ENCODE peak calls at places on chromosomes 6 and 20, in ten cellular contexts. One of them, this sample, is unnamed.
A peak's percentile ranks its signal among the peaks of the same experiment; 100 is the strongest.

GRCh38 chr6:43803783-43804549 is 34.0 kb downstream of the VEGFA start:
- DNase-seq in GM12865: no peak
- DNase-seq in astrocyte: peak; percentile 8
- DNase-seq in SK-N-SH: no peak
- DNase-seq in lower lobe of right lung: no peak
- DNase-seq in breast epithelium: no peak
- DNase-seq in CD8-positive, alpha-beta T cell: no peak
- DNase-seq in WERI-Rb-1: no peak
- DNase-seq in heart right ventricle: no peak
- DNase-seq in Peyer's patch: peak; percentile 69
- DNase-seq in this sample: peak; percentile 27

GRCh38 chr6:100209323-100210137 is 215.5 kb upstream of the MCHR2 start:
- DNase-seq in GM12865: no peak
- DNase-seq in astrocyte: peak; percentile 23
- DNase-seq in SK-N-SH: no peak
- DNase-seq in lower lobe of right lung: no peak
- DNase-seq in breast epithelium: no peak
- DNase-seq in CD8-positive, alpha-beta T cell: no peak
- DNase-seq in WERI-Rb-1: no peak
- DNase-seq in heart right ventricle: no peak
- DNase-seq in Peyer's patch: no peak
- DNase-seq in this sample: no peak

GRCh38 chr20:38298768-38299288 is 5.1 kb upstream of the BPI start:
- DNase-seq in GM12865: no peak
- DNase-seq in astrocyte: no peak
- DNase-seq in SK-N-SH: peak; percentile 29
- DNase-seq in lower lobe of right lung: peak; percentile 81
- DNase-seq in breast epithelium: peak; percentile 87
- DNase-seq in CD8-positive, alpha-beta T cell: no peak
- DNase-seq in WERI-Rb-1: no peak
- DNase-seq in heart right ventricle: peak; percentile 79
- DNase-seq in Peyer's patch: no peak
- DNase-seq in this sample: peak; percentile 69

GRCh38 chr20:9374480-9374879 is 139.9 kb upstream of the LAMP5 start:
- DNase-seq in GM12865: no peak
- DNase-seq in astrocyte: peak; percentile 47
- DNase-seq in SK-N-SH: no peak
- DNase-seq in lower lobe of right lung: no peak
- DNase-seq in breast epithelium: no peak
- DNase-seq in CD8-positive, alpha-beta T cell: no peak
- DNase-seq in WERI-Rb-1: no peak
- DNase-seq in heart right ventricle: no peak
- DNase-seq in Peyer's patch: no peak
- DNase-seq in this sample: no peak

GRCh38 chr6:56517155-56517745 is 125.4 kb downstream of the DST start:
- DNase-seq in GM12865: no peak
- DNase-seq in astrocyte: no peak
- DNase-seq in SK-N-SH: no peak
- DNase-seq in lower lobe of right lung: no peak
- DNase-seq in breast epithelium: no peak
- DNase-seq in CD8-positive, alpha-beta T cell: no peak
- DNase-seq in WERI-Rb-1: no peak
- DNase-seq in heart right ventricle: no peak
- DNase-seq in Peyer's patch: no peak
- DNase-seq in this sample: peak; percentile 69

GRCh38 chr6:127195833-127196232 is 70.8 kb upstream of the RNF146 start:
- DNase-seq in GM12865: no peak
- DNase-seq in astrocyte: no peak
- DNase-seq in SK-N-SH: no peak
- DNase-seq in lower lobe of right lung: no peak
- DNase-seq in breast epithelium: no peak
- DNase-seq in CD8-positive, alpha-beta T cell: no peak
- DNase-seq in WERI-Rb-1: no peak
- DNase-seq in heart right ventricle: no peak
- DNase-seq in Peyer's patch: no peak
- DNase-seq in this sample: no peak

GRCh38 chr6:150033197-150033771 is 8.0 kb upstream of the RAET1L start:
- DNase-seq in GM12865: no peak
- DNase-seq in astrocyte: no peak
- DNase-seq in SK-N-SH: no peak
- DNase-seq in lower lobe of right lung: no peak
- DNase-seq in breast epithelium: no peak
- DNase-seq in CD8-positive, alpha-beta T cell: no peak
- DNase-seq in WERI-Rb-1: no peak
- DNase-seq in heart right ventricle: no peak
- DNase-seq in Peyer's patch: no peak
- DNase-seq in this sample: no peak

GRCh38 chr6:130525378-130525777 is 159.6 kb downstream of the TMEM200A start:
- DNase-seq in GM12865: peak; percentile 46
- DNase-seq in astrocyte: no peak
- DNase-seq in SK-N-SH: no peak
- DNase-seq in lower lobe of right lung: no peak
- DNase-seq in breast epithelium: no peak
- DNase-seq in CD8-positive, alpha-beta T cell: no peak
- DNase-seq in WERI-Rb-1: no peak
- DNase-seq in heart right ventricle: no peak
- DNase-seq in Peyer's patch: no peak
- DNase-seq in this sample: no peak

GRCh38 chr20:11553603-11554002 is 364.1 kb upstream of the BTBD3 start:
- DNase-seq in GM12865: no peak
- DNase-seq in astrocyte: no peak
- DNase-seq in SK-N-SH: no peak
- DNase-seq in lower lobe of right lung: no peak
- DNase-seq in breast epithelium: no peak
- DNase-seq in CD8-positive, alpha-beta T cell: no peak
- DNase-seq in WERI-Rb-1: no peak
- DNase-seq in heart right ventricle: no peak
- DNase-seq in Peyer's patch: no peak
- DNase-seq in this sample: peak; percentile 4

GRCh38 chr6:15016813-15017212 is 229.1 kb upstream of the JARID2 start:
- DNase-seq in GM12865: no peak
- DNase-seq in astrocyte: no peak
- DNase-seq in SK-N-SH: no peak
- DNase-seq in lower lobe of right lung: no peak
- DNase-seq in breast epithelium: no peak
- DNase-seq in CD8-positive, alpha-beta T cell: no peak
- DNase-seq in WERI-Rb-1: no peak
- DNase-seq in heart right ventricle: no peak
- DNase-seq in Peyer's patch: no peak
- DNase-seq in this sample: no peak

GRCh38 chr20:51860015-51860882 is 57.9 kb upstream of the SALL4 start:
- DNase-seq in GM12865: no peak
- DNase-seq in astrocyte: peak; percentile 87
- DNase-seq in SK-N-SH: no peak
- DNase-seq in lower lobe of right lung: no peak
- DNase-seq in breast epithelium: no peak
- DNase-seq in CD8-positive, alpha-beta T cell: no peak
- DNase-seq in WERI-Rb-1: no peak
- DNase-seq in heart right ventricle: no peak
- DNase-seq in Peyer's patch: peak; percentile 82
- DNase-seq in this sample: peak; percentile 86

GRCh38 chr20:45469336-45470261 is at the start of gene WFDC2:
- DNase-seq in GM12865: no peak
- DNase-seq in astrocyte: no peak
- DNase-seq in SK-N-SH: no peak
- DNase-seq in lower lobe of right lung: peak; percentile 81
- DNase-seq in breast epithelium: peak; percentile 37
- DNase-seq in CD8-positive, alpha-beta T cell: no peak
- DNase-seq in WERI-Rb-1: peak; percentile 75
- DNase-seq in heart right ventricle: no peak
- DNase-seq in Peyer's patch: peak; percentile 55
- DNase-seq in this sample: no peak

GRCh38 chr20:45470262-45470931 is 844 bp downstream of the WFDC2 start:
- DNase-seq in GM12865: peak; percentile 23
- DNase-seq in astrocyte: no peak
- DNase-seq in SK-N-SH: peak; percentile 73
- DNase-seq in lower lobe of right lung: peak; percentile 83
- DNase-seq in breast epithelium: peak; percentile 39
- DNase-seq in CD8-positive, alpha-beta T cell: no peak
- DNase-seq in WERI-Rb-1: no peak
- DNase-seq in heart right ventricle: no peak
- DNase-seq in Peyer's patch: peak; percentile 68
- DNase-seq in this sample: no peak

GRCh38 chr20:45467172-45467571 is 2.4 kb upstream of the WFDC2 start:
- DNase-seq in GM12865: no peak
- DNase-seq in astrocyte: no peak
- DNase-seq in SK-N-SH: no peak
- DNase-seq in lower lobe of right lung: no peak
- DNase-seq in breast epithelium: no peak
- DNase-seq in CD8-positive, alpha-beta T cell: no peak
- DNase-seq in WERI-Rb-1: no peak
- DNase-seq in heart right ventricle: no peak
- DNase-seq in Peyer's patch: no peak
- DNase-seq in this sample: no peak

GRCh38 chr20:45467861-45468260 is 1.7 kb upstream of the WFDC2 start:
- DNase-seq in GM12865: no peak
- DNase-seq in astrocyte: no peak
- DNase-seq in SK-N-SH: no peak
- DNase-seq in lower lobe of right lung: no peak
- DNase-seq in breast epithelium: no peak
- DNase-seq in CD8-positive, alpha-beta T cell: no peak
- DNase-seq in WERI-Rb-1: no peak
- DNase-seq in heart right ventricle: no peak
- DNase-seq in Peyer's patch: no peak
- DNase-seq in this sample: no peak

DNA sequence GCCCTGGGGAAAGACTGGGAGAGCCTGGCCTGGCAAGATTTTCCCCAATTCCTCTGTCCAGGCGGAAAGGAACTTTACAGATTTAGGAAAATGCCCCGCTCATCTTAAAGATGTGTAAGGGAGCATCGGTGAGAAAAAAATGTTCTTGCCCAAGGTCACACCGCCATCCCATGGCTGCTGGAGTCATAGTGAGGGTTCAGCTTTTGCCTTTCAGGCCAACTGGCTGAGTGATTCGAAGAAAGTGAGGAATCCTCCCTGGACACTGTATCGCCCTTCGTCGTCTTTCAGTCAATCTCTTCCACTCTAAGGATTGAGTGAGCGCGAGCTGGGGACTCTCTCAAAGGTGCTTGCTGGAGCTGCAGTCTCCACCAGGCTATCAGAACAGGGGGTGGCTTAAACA is 1.4 kb downstream of the WFDC2 start:
- DNase-seq in GM12865: no peak
- DNase-seq in astrocyte: no peak
- DNase-seq in SK-N-SH: no peak
- DNase-seq in lower lobe of right lung: no peak
- DNase-seq in breast epithelium: no peak
- DNase-seq in CD8-positive, alpha-beta T cell: no peak
- DNase-seq in WERI-Rb-1: no peak
- DNase-seq in heart right ventricle: no peak
- DNase-seq in Peyer's patch: no peak
- DNase-seq in this sample: no peak
- TF ChIP-seq CTCF in GM12865: no peak
- TF ChIP-seq CTCF in astrocyte: no peak
- TF ChIP-seq CTCF in SK-N-SH: no peak
- TF ChIP-seq CTCF in lower lobe of right lung: no peak
- TF ChIP-seq CTCF in breast epithelium: no peak
- TF ChIP-seq CTCF in CD8-positive, alpha-beta T cell: no peak
- TF ChIP-seq CTCF in WERI-Rb-1: no peak
- TF ChIP-seq CTCF in heart right ventricle: no peak
- TF ChIP-seq CTCF in Peyer's patch: no peak
- TF ChIP-seq CTCF in this sample: peak; percentile 17

GRCh38 chr6:50819527-50819905 is 845 bp downstream of the TFAP2B start:
- DNase-seq in GM12865: no peak
- DNase-seq in astrocyte: no peak
- DNase-seq in SK-N-SH: no peak
- DNase-seq in lower lobe of right lung: no peak
- DNase-seq in breast epithelium: no peak
- DNase-seq in CD8-positive, alpha-beta T cell: no peak
- DNase-seq in WERI-Rb-1: peak; percentile 60
- DNase-seq in heart right ventricle: no peak
- DNase-seq in Peyer's patch: no peak
- DNase-seq in this sample: peak; percentile 3
- H3K4me3 ChIP-seq in GM12865: no peak overlapping the region
- H3K4me3 ChIP-seq in astrocyte: no peak overlapping the region
- H3K4me3 ChIP-seq in SK-N-SH: peak overlapping the region; percentile 52
- H3K4me3 ChIP-seq in lower lobe of right lung: peak overlapping the region; percentile 20
- H3K4me3 ChIP-seq in breast epithelium: peak overlapping the region; percentile 19
- H3K4me3 ChIP-seq in CD8-positive, alpha-beta T cell: no peak overlapping the region
- H3K4me3 ChIP-seq in WERI-Rb-1: peak overlapping the region; percentile 48
- H3K4me3 ChIP-seq in heart right ventricle: no peak overlapping the region
- H3K4me3 ChIP-seq in Peyer's patch: peak overlapping the region; percentile 38
- H3K4me3 ChIP-seq in this sample: peak overlapping the region; percentile 29

GRCh38 chr20:17645546-17646208 is 36.4 kb downstream of the RRBP1 start:
- DNase-seq in GM12865: no peak
- DNase-seq in astrocyte: no peak
- DNase-seq in SK-N-SH: peak; percentile 57
- DNase-seq in lower lobe of right lung: peak; percentile 38
- DNase-seq in breast epithelium: no peak
- DNase-seq in CD8-positive, alpha-beta T cell: no peak
- DNase-seq in WERI-Rb-1: no peak
- DNase-seq in heart right ventricle: no peak
- DNase-seq in Peyer's patch: peak; percentile 43
- DNase-seq in this sample: peak; percentile 65

GRCh38 chr20:17645010-17645409 is 37.0 kb downstream of the RRBP1 start:
- DNase-seq in GM12865: no peak
- DNase-seq in astrocyte: no peak
- DNase-seq in SK-N-SH: no peak
- DNase-seq in lower lobe of right lung: peak; percentile 43
- DNase-seq in breast epithelium: no peak
- DNase-seq in CD8-positive, alpha-beta T cell: no peak
- DNase-seq in WERI-Rb-1: no peak
- DNase-seq in heart right ventricle: no peak
- DNase-seq in Peyer's patch: peak; percentile 34
- DNase-seq in this sample: no peak

GRCh38 chr20:17643531-17644188 is 38.4 kb downstream of the RRBP1 start:
- DNase-seq in GM12865: no peak
- DNase-seq in astrocyte: peak; percentile 26
- DNase-seq in SK-N-SH: no peak
- DNase-seq in lower lobe of right lung: peak; percentile 10
- DNase-seq in breast epithelium: no peak
- DNase-seq in CD8-positive, alpha-beta T cell: no peak
- DNase-seq in WERI-Rb-1: no peak
- DNase-seq in heart right ventricle: no peak
- DNase-seq in Peyer's patch: no peak
- DNase-seq in this sample: no peak

GRCh38 chr20:17646209-17646717 is 35.8 kb downstream of the RRBP1 start:
- DNase-seq in GM12865: no peak
- DNase-seq in astrocyte: no peak
- DNase-seq in SK-N-SH: peak; percentile 66
- DNase-seq in lower lobe of right lung: peak; percentile 22
- DNase-seq in breast epithelium: no peak
- DNase-seq in CD8-positive, alpha-beta T cell: no peak
- DNase-seq in WERI-Rb-1: no peak
- DNase-seq in heart right ventricle: no peak
- DNase-seq in Peyer's patch: peak; percentile 38
- DNase-seq in this sample: no peak

GRCh38 chr20:17644451-17644850 is 37.6 kb downstream of the RRBP1 start:
- DNase-seq in GM12865: no peak
- DNase-seq in astrocyte: peak; percentile 22
- DNase-seq in SK-N-SH: no peak
- DNase-seq in lower lobe of right lung: peak; percentile 47
- DNase-seq in breast epithelium: no peak
- DNase-seq in CD8-positive, alpha-beta T cell: no peak
- DNase-seq in WERI-Rb-1: no peak
- DNase-seq in heart right ventricle: no peak
- DNase-seq in Peyer's patch: peak; percentile 71
- DNase-seq in this sample: no peak
- TF ChIP-seq CTCF in GM12865: no peak
- TF ChIP-seq CTCF in astrocyte: no peak
- TF ChIP-seq CTCF in SK-N-SH: no peak
- TF ChIP-seq CTCF in lower lobe of right lung: no peak
- TF ChIP-seq CTCF in breast epithelium: no peak
- TF ChIP-seq CTCF in CD8-positive, alpha-beta T cell: no peak
- TF ChIP-seq CTCF in WERI-Rb-1: no peak
- TF ChIP-seq CTCF in heart right ventricle: no peak
- TF ChIP-seq CTCF in Peyer's patch: no peak
- TF ChIP-seq CTCF in this sample: no peak

GRCh38 chr6:24908555-24908954 is 27.2 kb downstream of the RIPOR2 start:
- DNase-seq in GM12865: no peak
- DNase-seq in astrocyte: no peak
- DNase-seq in SK-N-SH: no peak
- DNase-seq in lower lobe of right lung: no peak
- DNase-seq in breast epithelium: no peak
- DNase-seq in CD8-positive, alpha-beta T cell: no peak
- DNase-seq in WERI-Rb-1: no peak
- DNase-seq in heart right ventricle: no peak
- DNase-seq in Peyer's patch: no peak
- DNase-seq in this sample: peak; percentile 59
- H3K4me3 ChIP-seq in GM12865: no peak overlapping the region
- H3K4me3 ChIP-seq in astrocyte: no peak overlapping the region
- H3K4me3 ChIP-seq in SK-N-SH: no peak overlapping the region
- H3K4me3 ChIP-seq in lower lobe of right lung: no peak overlapping the region
- H3K4me3 ChIP-seq in breast epithelium: peak overlapping the region; percentile 56
- H3K4me3 ChIP-seq in CD8-positive, alpha-beta T cell: peak overlapping the region; percentile 62
- H3K4me3 ChIP-seq in WERI-Rb-1: no peak overlapping the region
- H3K4me3 ChIP-seq in heart right ventricle: peak overlapping the region; percentile 77
- H3K4me3 ChIP-seq in Peyer's patch: no peak overlapping the region
- H3K4me3 ChIP-seq in this sample: peak overlapping the region; percentile 68